ENCODE peak calls at places on chromosome 10, in four cellular contexts. Z, V, D and Q are unnamed samples.

GRCh38 chr10:130354555-130354954 is 218.4 kb downstream of the GLRX3 start:
- DNase-seq in Z (no peak), V (no peak), D (no peak), Q (no peak)

GRCh38 chr10:103715430-103715829 is 139.9 kb downstream of the SH3PXD2A start:
- DNase-seq in D (no peak), V (no peak), Z (no peak), Q (peak)

GRCh38 chr10:77479586-77479985 is 158.0 kb downstream of the KCNMA1 start:
- DNase-seq in V (no peak), Z (no peak), D (no peak), Q (no peak)

GRCh38 chr10:84606428-84606827 is 278.0 kb downstream of the CCSER2 start:
- DNase-seq in V (no peak), Z (no peak), D (no peak), Q (no peak)

GRCh38 chr10:63576501-63576900 is 55.3 kb downstream of the REEP3 start:
- DNase-seq in V (no peak), D (no peak), Z (no peak), Q (no peak)

GRCh38 chr10:92124020-92124419 is 166.9 kb downstream of the CPEB3 start:
- DNase-seq in Z (no peak), V (no peak), D (no peak), Q (peak)

GRCh38 chr10:77024456-77024855 is 613.2 kb downstream of the KCNMA1 start:
- DNase-seq in D (no peak), Z (no peak), V (no peak), Q (no peak)

GRCh38 chr10:71598673-71599072 is 120.9 kb downstream of the C10orf105 start:
- DNase-seq in D (no peak), Z (no peak), V (no peak), Q (no peak)

GRCh38 chr10:91034042-91034441 is 113.2 kb upstream of the ANKRD1 start:
- DNase-seq in D (no peak), V (no peak), Z (no peak), Q (no peak)

GRCh38 chr10:99285846-99286245 is 43.3 kb upstream of the CNNM1 start:
- DNase-seq in V (no peak), D (no peak), Z (no peak), Q (no peak)

GRCh38 chr10:59901481-59901880 is 4.9 kb downstream of the CCDC6 start:
- DNase-seq in Z (no peak), V (no peak), D (no peak), Q (no peak)

GRCh38 chr10:104084482-104085142 is 1.1 kb downstream of the COL17A1 start:
- DNase-seq in V (no peak), D (no peak), Z (no peak), Q (no peak)

GRCh38 chr10:13496164-13496563 is 32.6 kb downstream of the BEND7 start:
- DNase-seq in D (no peak), V (no peak), Z (no peak), Q (no peak)

GRCh38 chr10:22435650-22436049 is 90.4 kb downstream of the SPAG6 start:
- DNase-seq in D (no peak), Z (no peak), V (no peak), Q (no peak)

GRCh38 chr10:71666607-71667373 is 52.8 kb downstream of the C10orf105 start:
- DNase-seq in Z (peak), D (no peak), V (no peak), Q (no peak)

GRCh38 chr10:74760042-74760979 is 66.1 kb upstream of the KAT6B start:
- DNase-seq in D (no peak), V (no peak), Z (no peak), Q (peak)

GRCh38 chr10:35409094-35409582 is 72.8 kb downstream of the CCNY start:
- DNase-seq in V (no peak), Z (peak), D (no peak), Q (no peak)

GRCh38 chr10:5512881-5513698 is 11.7 kb upstream of the CALML3 start:
- DNase-seq in D (no peak), V (no peak), Z (no peak), Q (no peak)

GRCh38 chr10:62617702-62618451 is 186.6 kb upstream of the ADO start:
- DNase-seq in V (no peak), D (no peak), Z (no peak), Q (no peak)

GRCh38 chr10:71337219-71337625 is 18.2 kb downstream of the SLC29A3 start:
- DNase-seq in V (no peak), D (no peak), Z (no peak), Q (no peak)

DNA sequence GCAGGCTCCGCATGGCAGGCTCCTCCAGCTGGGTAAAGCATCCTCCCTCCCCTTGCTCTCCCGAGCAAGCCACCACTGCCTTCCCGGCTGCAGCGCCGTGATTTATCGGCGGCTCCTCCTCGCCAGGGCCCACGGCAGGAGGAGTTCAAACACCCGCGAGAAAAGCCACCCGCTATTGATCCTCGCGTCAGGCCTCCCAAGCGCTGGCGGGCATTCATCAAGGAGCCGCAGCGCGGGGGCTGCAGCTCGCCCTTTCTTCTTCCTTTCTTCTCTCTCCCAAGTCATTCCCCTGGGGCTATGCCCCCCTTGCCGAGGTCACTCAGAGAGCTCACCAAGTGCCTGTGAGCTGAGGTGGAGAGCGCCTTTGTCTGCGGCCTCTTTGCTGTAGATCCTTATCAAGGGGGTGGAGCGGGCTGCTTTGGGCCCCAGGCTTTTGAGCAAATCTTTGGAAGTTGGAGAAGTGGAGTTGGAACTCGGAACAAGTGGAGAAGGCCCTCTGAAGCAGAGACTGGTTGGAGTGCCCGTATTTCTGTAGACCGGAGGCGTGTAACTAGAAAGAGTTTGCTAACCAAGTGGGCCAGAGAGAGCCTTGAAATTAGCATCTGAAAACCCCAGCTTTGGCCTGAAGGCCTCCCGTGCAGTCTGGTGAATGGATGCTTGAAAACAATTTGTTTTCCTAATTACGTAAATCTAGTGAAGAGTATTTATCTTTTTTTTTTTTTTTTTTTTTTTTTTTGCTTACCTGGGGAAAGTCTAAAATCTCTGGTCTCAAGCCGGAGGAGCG is 107.1 kb upstream of the PPIF start:
- DNase-seq in V (peak), D (peak), Z (no peak), Q (no peak)
- TF ChIP-seq NR2C2 in V (no peak), D (no peak), Z (no peak), Q (no peak)

DNA sequence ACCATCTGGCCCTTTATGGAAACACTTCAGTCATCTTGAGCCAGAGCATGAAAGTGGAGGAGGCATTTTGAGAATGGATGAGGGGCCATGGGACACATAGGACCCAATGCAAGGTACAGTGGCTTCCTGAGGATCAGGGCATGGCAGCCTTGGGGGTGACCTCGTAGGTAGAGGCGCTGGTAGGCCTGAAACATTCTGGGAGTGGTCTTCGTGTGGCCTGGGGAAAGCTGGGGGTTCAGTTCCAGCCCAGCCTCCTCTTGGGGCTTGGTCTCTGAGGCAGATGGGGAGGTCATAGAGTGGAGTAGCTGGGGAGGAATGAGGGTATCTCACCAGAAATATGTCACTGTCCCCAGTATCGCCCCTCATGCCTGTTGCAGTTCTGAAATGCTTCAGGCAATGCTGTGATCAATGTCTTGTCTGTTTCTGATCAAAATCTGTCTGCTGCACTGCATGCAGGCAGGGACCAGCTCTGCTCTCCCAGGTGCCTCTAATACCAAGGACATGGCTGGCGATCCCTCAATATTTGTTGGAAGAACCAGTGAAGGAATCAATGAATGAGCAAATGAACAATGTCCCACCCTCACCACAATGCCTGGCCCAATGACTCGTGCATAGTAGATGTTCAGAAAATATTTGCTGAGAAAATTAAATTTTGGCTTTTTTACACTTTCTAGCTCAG is 90.9 kb downstream of the CHST15 start:
- DNase-seq in V (no peak), D (no peak), Z (no peak), Q (no peak)
- TF ChIP-seq NR2C2 in V (no peak), D (no peak), Z (no peak), Q (no peak)

DNA sequence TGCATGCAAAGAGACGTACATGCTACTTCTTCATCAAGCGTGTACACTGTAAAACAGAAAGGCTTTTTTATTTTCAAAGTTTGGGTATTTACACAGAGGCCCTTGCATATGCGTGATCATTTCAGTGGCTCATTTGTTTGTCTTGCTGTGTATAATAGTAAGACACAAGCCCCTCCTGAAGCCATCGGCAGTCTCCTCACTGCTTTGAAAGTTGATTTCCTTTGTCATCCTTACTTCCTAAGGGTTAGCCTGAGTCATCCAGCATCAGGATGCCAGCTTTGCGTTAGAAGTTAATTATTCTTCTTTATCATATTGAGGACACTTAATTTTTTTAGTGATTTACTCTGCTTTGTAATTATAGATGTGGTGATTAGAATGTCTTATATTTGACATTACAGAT is 72.5 kb upstream of the CTBP2 start:
- DNase-seq in Z (no peak), V (no peak), D (no peak), Q (no peak)
- TF ChIP-seq NR2C2 in Z (no peak), V (no peak), D (no peak), Q (no peak)

GRCh38 chr10:111774486-111774885 is 409.1 kb downstream of the GPAM start:
- DNase-seq in D (no peak), V (no peak), Z (no peak), Q (no peak)
- TF ChIP-seq NR2C2 in D (no peak), V (no peak), Z (no peak), Q (no peak)

GRCh38 chr10:11638055-11638698 is 26.7 kb upstream of the USP6NL start:
- DNase-seq in D (no peak), V (no peak), Z (no peak), Q (no peak)
- TF ChIP-seq NR2C2 in D (no peak), V (no peak), Z (no peak), Q (no peak)